ENCODE peak calls at places on chromosomes 7 and 10, in seven cellular contexts. J is NCI-H1930; A is thoracic aorta; X is hippocampal formation; I is endothelial cell of umbilical vein; N is naive B cell; H is activated CD4-positive, CD25-positive, alpha-beta regulatory T cell treated with anti-CD3 and anti-CD28 coated beads, Interleukin-2, amount 50 U/mL, for 72 hours. S is an unnamed sample.
A peak's percentile ranks its signal among the peaks of the same experiment; 100 is the strongest.

GRCh38 chr7:5348134-5349004 is 65.6 kb downstream of the SLC29A4 start:
- DNase-seq in J (no peak), A (no peak), X (no peak), I (no peak), N (no peak), H (no peak), S (no peak)

GRCh38 chr10:35890061-35890969 is 248.2 kb upstream of the FZD8 start:
- DNase-seq in J (no peak), A (no peak), X (no peak), I (peak; percentile 85), N (no peak), H (no peak), S (no peak)

GRCh38 chr10:100319736-100320135 is 10.3 kb downstream of the PKD2L1 start:
- DNase-seq in J (peak; percentile 81), A (no peak), X (peak; percentile 62), I (no peak), N (no peak), H (no peak), S (no peak)

GRCh38 chr7:42479452-42480303 is 242.7 kb upstream of the GLI3 start:
- DNase-seq in J (no peak), A (no peak), X (no peak), I (no peak), N (no peak), H (no peak), S (no peak)

GRCh38 chr10:91123246-91123645 is 97.2 kb upstream of the PCGF5 start:
- DNase-seq in J (no peak), A (no peak), X (no peak), I (no peak), N (no peak), H (no peak), S (no peak)

GRCh38 chr7:5557920-5558401 is 134.3 kb upstream of the TNRC18 start:
- DNase-seq in J (no peak), A (no peak), X (no peak), I (no peak), N (peak; percentile 52), H (no peak), S (no peak)

GRCh38 chr7:75995052-75995471 is 667 bp upstream of the TMEM120A start:
- DNase-seq in J (no peak), A (no peak), X (no peak), I (no peak), N (no peak), H (no peak), S (no peak)

GRCh38 chr7:56063500-56063881 is 595 bp upstream of the SUMF2 start:
- DNase-seq in J (no peak), A (no peak), X (no peak), I (no peak), N (no peak), H (no peak), S (no peak)

GRCh38 chr7:3722396-3722846 is 421.4 kb downstream of the SDK1 start:
- DNase-seq in J (no peak), A (no peak), X (no peak), I (no peak), N (peak; percentile 33), H (no peak), S (no peak)

GRCh38 chr10:73065441-73065840 is 31.2 kb downstream of the P4HA1 start:
- DNase-seq in J (no peak), A (no peak), X (no peak), I (no peak), N (no peak), H (no peak), S (no peak)

GRCh38 chr10:10007972-10008371 is 1009.7 kb upstream of the CELF2 start:
- DNase-seq in J (no peak), A (no peak), X (no peak), I (no peak), N (no peak), H (no peak), S (no peak)

GRCh38 chr10:89419548-89419947 is 5.2 kb downstream of the IFIT5 start:
- DNase-seq in J (no peak), A (no peak), X (no peak), I (no peak), N (peak; percentile 25), H (no peak), S (no peak)

GRCh38 chr7:28984631-28985030 is 26.5 kb upstream of the TRIL start:
- DNase-seq in J (no peak), A (no peak), X (peak; percentile 35), I (peak; percentile 24), N (no peak), H (no peak), S (no peak)

GRCh38 chr10:78720091-78720490 is 348.7 kb upstream of the ZMIZ1 start:
- DNase-seq in J (no peak), A (no peak), X (no peak), I (no peak), N (no peak), H (no peak), S (no peak)

GRCh38 chr7:86209036-86209435 is 434.7 kb upstream of the GRM3 start:
- DNase-seq in J (no peak), A (no peak), X (no peak), I (no peak), N (no peak), H (no peak), S (no peak)

GRCh38 chr7:81414411-81414810 is 355.4 kb downstream of the HGF start:
- DNase-seq in J (no peak), A (no peak), X (no peak), I (no peak), N (no peak), H (no peak), S (no peak)

S was measured in effector memory CD4-positive, alpha-beta T cell.